ENCODE peak calls at places on chromosome 22, in five cellular contexts. H, I, R, C and L are unnamed samples.

GRCh38 chr22:17883356-17883755 is 109.1 kb upstream of the BID start:
- DNase-seq in H (no peak), I (no peak), R (no peak), C (no peak), L (no peak)

GRCh38 chr22:30290679-30291333 is 1.5 kb upstream of the CASTOR1 start:
- DNase-seq in H (peak; percentile 20), I (no peak), R (peak; percentile 48), C (peak; percentile 86), L (no peak)

GRCh38 chr22:45626198-45626651 is 45.4 kb upstream of the ATXN10 start:
- DNase-seq in H (no peak), I (no peak), R (no peak), C (no peak), L (no peak)

GRCh38 chr22:27668828-27669797 is 132.4 kb downstream of the MN1 start:
- DNase-seq in H (no peak), I (no peak), R (peak; percentile 18), C (peak; percentile 71), L (peak; percentile 48)

GRCh38 chr22:20926243-20926642 is 9.0 kb downstream of the CRKL start:
- DNase-seq in H (no peak), I (no peak), R (no peak), C (peak; percentile 45), L (no peak)

GRCh38 chr22:49923445-49923844 is 5.0 kb downstream of the CRELD2 start:
- DNase-seq in H (no peak), I (no peak), R (peak; percentile 81), C (no peak), L (no peak)

GRCh38 chr22:48954781-48955311 is 872.8 kb downstream of the BRD1 start:
- DNase-seq in H (no peak), I (no peak), R (no peak), C (no peak), L (peak; percentile 23)

GRCh38 chr22:19522190-19522880 is 1.9 kb downstream of the CLDN5 start:
- DNase-seq in H (no peak), I (no peak), R (no peak), C (peak; percentile 22), L (peak; percentile 43)

GRCh38 chr22:46684706-46685105 is 53.3 kb downstream of the CERK start:
- DNase-seq in H (no peak), I (no peak), R (no peak), C (no peak), L (no peak)

GRCh38 chr22:27844256-27844655 is 42.7 kb upstream of the MN1 start:
- DNase-seq in H (no peak), I (no peak), R (no peak), C (no peak), L (no peak)

GRCh38 chr22:29695129-29695926 is 24.5 kb upstream of the CABP7 start:
- DNase-seq in H (no peak), I (no peak), R (no peak), C (no peak), L (no peak)

GRCh38 chr22:39470462-39471335 is 13.9 kb downstream of the MGAT3 start:
- DNase-seq in H (no peak), I (no peak), R (no peak), C (no peak), L (no peak)

GRCh38 chr22:19822301-19823117 is 32.2 kb downstream of the GNB1L start:
- DNase-seq in H (no peak), I (no peak), R (no peak), C (no peak), L (peak; percentile 24)

GRCh38 chr22:30894371-30894740 is 74.2 kb downstream of the MORC2 start:
- DNase-seq in H (no peak), I (no peak), R (no peak), C (no peak), L (no peak)

GRCh38 chr22:50270302-50271010 is at the start of gene MAPK11:
- DNase-seq in H (peak; percentile 82), I (no peak), R (peak; percentile 61), C (peak; percentile 73), L (peak; percentile 84)

GRCh38 chr22:30206964-30207363 is 39.6 kb downstream of the LIF start:
- DNase-seq in H (peak; percentile 51), I (no peak), R (peak; percentile 99), C (peak; percentile 88), L (peak; percentile 55)

GRCh38 chr22:27746918-27747317 is 54.6 kb downstream of the MN1 start:
- DNase-seq in H (no peak), I (no peak), R (no peak), C (no peak), L (no peak)

GRCh38 chr22:44894782-44895181 is 115.0 kb downstream of the PHF21B start:
- DNase-seq in H (no peak), I (no peak), R (no peak), C (peak; percentile 9), L (peak; percentile 28)

GRCh38 chr22:35053060-35053835 is 12.7 kb upstream of the ISX start:
- DNase-seq in H (no peak), I (no peak), R (no peak), C (no peak), L (no peak)

GRCh38 chr22:39985383-39986045 is 9.2 kb upstream of the FAM83F start:
- DNase-seq in H (no peak), I (no peak), R (no peak), C (no peak), L (no peak)

GRCh38 chr22:30015846-30016245 is 64.4 kb upstream of the HORMAD2 start:
- DNase-seq in H (no peak), I (no peak), R (peak; percentile 95), C (no peak), L (no peak)

GRCh38 chr22:50243704-50244419 is 961 bp downstream of the TUBGCP6 start:
- DNase-seq in H (no peak), I (no peak), R (peak; percentile 16), C (no peak), L (no peak)

GRCh38 chr22:46026907-46027218 is 49.9 kb upstream of the WNT7B start:
- DNase-seq in H (no peak), I (no peak), R (no peak), C (no peak), L (no peak)

GRCh38 chr22:47629273-47629711 is 866.8 kb downstream of the TBC1D22A start:
- DNase-seq in H (no peak), I (no peak), R (no peak), C (no peak), L (no peak)

GRCh38 chr22:18145676-18146388 is 4.1 kb upstream of the USP18 start:
- DNase-seq in H (no peak), I (no peak), R (no peak), C (no peak), L (no peak)

GRCh38 chr22:19576460-19577421 is 52.5 kb upstream of the CLDN5 start:
- DNase-seq in H (no peak), I (no peak), R (peak; percentile 69), C (peak; percentile 30), L (peak; percentile 58)

GRCh38 chr22:44658371-44658953 is 43.5 kb upstream of the PRR5 start:
- DNase-seq in H (no peak), I (no peak), R (peak; percentile 62), C (no peak), L (peak; percentile 33)

GRCh38 chr22:49951986-49952896 is 8.3 kb upstream of the PIM3 start:
- DNase-seq in H (no peak), I (no peak), R (peak; percentile 81), C (peak; percentile 90), L (peak; percentile 51)

GRCh38 chr22:49659281-49659923 is 168.3 kb downstream of the BRD1 start:
- DNase-seq in H (no peak), I (no peak), R (no peak), C (no peak), L (peak; percentile 27)

DNA sequence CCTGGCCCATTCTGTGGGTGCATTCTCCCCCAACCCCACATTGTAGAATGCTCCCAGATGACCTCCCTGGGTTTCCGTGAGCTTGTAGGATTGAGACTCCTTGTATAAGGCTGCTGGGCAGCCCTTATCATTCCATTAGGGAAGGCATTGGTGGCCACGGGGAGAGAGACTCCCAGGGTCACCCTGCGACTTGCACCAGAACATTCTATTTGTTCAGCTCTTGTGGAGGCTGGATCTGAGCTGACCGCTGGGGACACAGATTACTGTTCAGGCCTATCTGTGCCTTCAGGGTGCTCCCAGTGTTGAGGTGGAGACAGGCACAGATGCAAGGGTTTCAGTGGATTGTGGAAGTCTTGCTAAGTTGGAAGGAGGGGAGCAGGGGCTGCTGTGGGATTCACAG is 17.8 kb downstream of the MICALL1 start:
- DNase-seq in H (no peak), I (no peak), R (no peak), C (no peak), L (no peak)
- H3K18ac ChIP-seq in H (no peak overlapping the region), I (no peak overlapping the region), R (no peak overlapping the region), C (no peak overlapping the region), L (no peak overlapping the region)

DNA sequence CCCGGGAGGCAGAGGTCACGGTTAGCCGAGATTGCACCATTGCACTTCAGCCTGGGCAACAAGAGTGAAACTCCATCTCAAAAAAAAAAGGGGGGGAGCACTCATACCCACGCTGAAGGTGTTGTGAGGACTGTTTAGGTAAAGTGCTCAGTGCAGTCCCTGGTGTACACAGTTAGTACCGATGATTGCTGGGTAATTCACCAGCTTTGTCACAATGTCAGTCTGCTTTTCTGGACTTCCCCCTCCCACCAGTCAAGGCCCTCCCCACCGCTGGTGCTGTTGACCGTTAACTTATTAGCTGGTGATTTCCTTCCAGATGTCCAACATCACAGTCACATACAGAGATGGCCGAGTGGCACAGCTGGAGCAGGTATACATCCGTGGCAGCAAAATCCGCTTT is 11.9 kb downstream of the SNRPD3 start:
- DNase-seq in H (no peak), I (no peak), R (no peak), C (no peak), L (no peak)
- H3K18ac ChIP-seq in H (no peak overlapping the region), I (no peak overlapping the region), R (no peak overlapping the region), C (no peak overlapping the region), L (no peak overlapping the region)

GRCh38 chr22:24989135-24989534 is 36.6 kb downstream of the KIAA1671 start:
- DNase-seq in H (no peak), I (no peak), R (no peak), C (no peak), L (no peak)
- H3K18ac ChIP-seq in H (no peak overlapping the region), I (no peak overlapping the region), R (no peak overlapping the region), C (no peak overlapping the region), L (no peak overlapping the region)

GRCh38 chr22:23127788-23128187 is 14.0 kb downstream of the RSPH14 start:
- DNase-seq in H (no peak), I (no peak), R (no peak), C (no peak), L (no peak)

GRCh38 chr22:23126165-23127054 is 15.4 kb downstream of the RSPH14 start:
- DNase-seq in H (no peak), I (no peak), R (no peak), C (no peak), L (no peak)

GRCh38 chr22:23128269-23129108 is 13.3 kb downstream of the RSPH14 start:
- DNase-seq in H (peak; percentile 72), I (peak; percentile 70), R (peak; percentile 84), C (peak; percentile 82), L (peak; percentile 81)

GRCh38 chr22:23125512-23126103 is 16.2 kb downstream of the RSPH14 start:
- DNase-seq in H (no peak), I (no peak), R (no peak), C (no peak), L (no peak)

DNA sequence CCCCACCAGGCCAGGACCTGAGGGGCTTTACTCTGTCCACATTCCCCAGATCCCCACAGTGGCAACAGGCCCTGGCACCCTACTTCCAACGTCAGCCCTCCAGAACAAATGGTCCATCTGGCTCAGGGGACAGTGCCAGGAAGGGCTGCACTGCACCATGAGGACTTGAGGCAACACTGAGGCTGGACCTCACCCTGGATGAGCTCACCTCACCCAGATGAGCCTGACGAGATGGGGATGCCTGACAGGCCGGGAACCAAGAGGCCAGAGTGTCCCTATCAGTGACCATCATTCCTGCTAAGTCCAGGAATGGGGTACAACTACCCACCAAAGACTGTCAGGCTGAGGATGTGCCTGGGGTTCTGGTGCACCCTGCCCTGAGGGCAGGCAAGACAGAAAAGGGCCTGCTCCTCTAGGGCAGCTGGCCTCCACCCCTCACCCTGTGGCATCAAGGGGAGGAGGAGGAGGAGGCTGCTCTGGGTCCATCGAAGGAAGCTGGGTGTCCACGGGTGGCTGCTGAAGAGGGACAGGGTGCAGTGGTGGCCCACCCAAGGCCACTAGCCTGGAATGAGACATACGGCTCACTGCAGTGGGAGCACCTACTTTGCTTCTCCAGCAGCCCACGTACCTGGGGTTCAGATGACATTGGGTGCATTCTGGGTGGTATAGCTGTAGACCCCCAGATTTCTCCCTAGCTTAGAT is 14.6 kb downstream of the RSPH14 start:
- DNase-seq in H (no peak), I (no peak), R (no peak), C (no peak), L (no peak)
- H3K18ac ChIP-seq in H (peak overlapping the region; percentile 59), I (no peak overlapping the region), R (no peak overlapping the region), C (no peak overlapping the region), L (no peak overlapping the region)